ENCODE peak calls at places on chromosomes 16 and 17, in nine cellular contexts. One of them, this sample, is unnamed.

GRCh38 chr17:81000631-81001357 is 9.2 kb downstream of the CHMP6 start:
- DNase-seq in HAP-1: no peak
- DNase-seq in AG04449: no peak
- DNase-seq in esophagus squamous epithelium: no peak
- DNase-seq in GM12865: no peak
- DNase-seq in thoracic aorta: no peak
- DNase-seq in pancreas: peak; percentile 73
- DNase-seq in GM23248: no peak
- DNase-seq in tibial artery: no peak
- DNase-seq in this sample: no peak

GRCh38 chr16:30024451-30024850 is 1.5 kb downstream of the C16orf92 start:
- DNase-seq in HAP-1: no peak
- DNase-seq in AG04449: no peak
- DNase-seq in esophagus squamous epithelium: no peak
- DNase-seq in GM12865: no peak
- DNase-seq in thoracic aorta: no peak
- DNase-seq in pancreas: no peak
- DNase-seq in GM23248: no peak
- DNase-seq in tibial artery: no peak
- DNase-seq in this sample: no peak

GRCh38 chr17:44354582-44355309 is 8.9 kb downstream of the FAM171A2 start:
- DNase-seq in HAP-1: no peak
- DNase-seq in AG04449: no peak
- DNase-seq in esophagus squamous epithelium: no peak
- DNase-seq in GM12865: peak; percentile 73
- DNase-seq in thoracic aorta: no peak
- DNase-seq in pancreas: peak; percentile 65
- DNase-seq in GM23248: peak; percentile 53
- DNase-seq in tibial artery: no peak
- DNase-seq in this sample: no peak

GRCh38 chr17:76481091-76481655 is 13.8 kb downstream of the AANAT start:
- DNase-seq in HAP-1: no peak
- DNase-seq in AG04449: no peak
- DNase-seq in esophagus squamous epithelium: no peak
- DNase-seq in GM12865: peak; percentile 93
- DNase-seq in thoracic aorta: no peak
- DNase-seq in pancreas: peak; percentile 46
- DNase-seq in GM23248: no peak
- DNase-seq in tibial artery: no peak
- DNase-seq in this sample: no peak

GRCh38 chr17:77140878-77141767 is at the start of gene SEC14L1:
- DNase-seq in HAP-1: peak; percentile 32
- DNase-seq in AG04449: no peak
- DNase-seq in esophagus squamous epithelium: no peak
- DNase-seq in GM12865: peak; percentile 75
- DNase-seq in thoracic aorta: no peak
- DNase-seq in pancreas: peak; percentile 78
- DNase-seq in GM23248: peak; percentile 77
- DNase-seq in tibial artery: peak; percentile 35
- DNase-seq in this sample: no peak

GRCh38 chr17:68515238-68515637 is 3.0 kb downstream of the PRKAR1A start:
- DNase-seq in HAP-1: no peak
- DNase-seq in AG04449: no peak
- DNase-seq in esophagus squamous epithelium: no peak
- DNase-seq in GM12865: no peak
- DNase-seq in thoracic aorta: no peak
- DNase-seq in pancreas: no peak
- DNase-seq in GM23248: peak; percentile 32
- DNase-seq in tibial artery: no peak
- DNase-seq in this sample: no peak

GRCh38 chr17:59848778-59849177 is 44.0 kb downstream of the TUBD1 start:
- DNase-seq in HAP-1: no peak
- DNase-seq in AG04449: no peak
- DNase-seq in esophagus squamous epithelium: no peak
- DNase-seq in GM12865: peak; percentile 93
- DNase-seq in thoracic aorta: no peak
- DNase-seq in pancreas: no peak
- DNase-seq in GM23248: peak; percentile 60
- DNase-seq in tibial artery: peak; percentile 86
- DNase-seq in this sample: peak; percentile 80

GRCh38 chr17:4643676-4644075 is 2.2 kb upstream of the ALOX15 start:
- DNase-seq in HAP-1: no peak
- DNase-seq in AG04449: no peak
- DNase-seq in esophagus squamous epithelium: no peak
- DNase-seq in GM12865: no peak
- DNase-seq in thoracic aorta: no peak
- DNase-seq in pancreas: no peak
- DNase-seq in GM23248: no peak
- DNase-seq in tibial artery: no peak
- DNase-seq in this sample: no peak

GRCh38 chr16:68084504-68085258 is 489 bp upstream of the NFATC3 start:
- DNase-seq in HAP-1: peak; percentile 92
- DNase-seq in AG04449: no peak
- DNase-seq in esophagus squamous epithelium: peak; percentile 54
- DNase-seq in GM12865: peak; percentile 95
- DNase-seq in thoracic aorta: peak; percentile 77
- DNase-seq in pancreas: peak; percentile 91
- DNase-seq in GM23248: peak; percentile 81
- DNase-seq in tibial artery: peak; percentile 91
- DNase-seq in this sample: no peak

GRCh38 chr17:2050871-2051387 is 4.0 kb upstream of the HIC1 start:
- DNase-seq in HAP-1: no peak
- DNase-seq in AG04449: no peak
- DNase-seq in esophagus squamous epithelium: no peak
- DNase-seq in GM12865: no peak
- DNase-seq in thoracic aorta: no peak
- DNase-seq in pancreas: peak; percentile 85
- DNase-seq in GM23248: peak; percentile 84
- DNase-seq in tibial artery: no peak
- DNase-seq in this sample: no peak

GRCh38 chr17:36092228-36092627 is 2.3 kb upstream of the CCL3 start:
- DNase-seq in HAP-1: no peak
- DNase-seq in AG04449: no peak
- DNase-seq in esophagus squamous epithelium: no peak
- DNase-seq in GM12865: peak; percentile 72
- DNase-seq in thoracic aorta: no peak
- DNase-seq in pancreas: no peak
- DNase-seq in GM23248: no peak
- DNase-seq in tibial artery: no peak
- DNase-seq in this sample: no peak

GRCh38 chr16:85461814-85462404 is 151.2 kb upstream of the GSE1 start:
- DNase-seq in HAP-1: peak; percentile 12
- DNase-seq in AG04449: no peak
- DNase-seq in esophagus squamous epithelium: no peak
- DNase-seq in GM12865: no peak
- DNase-seq in thoracic aorta: no peak
- DNase-seq in pancreas: no peak
- DNase-seq in GM23248: peak; percentile 76
- DNase-seq in tibial artery: no peak
- DNase-seq in this sample: no peak

GRCh38 chr16:56354016-56354415 is 71.3 kb downstream of the AMFR start:
- DNase-seq in HAP-1: no peak
- DNase-seq in AG04449: no peak
- DNase-seq in esophagus squamous epithelium: no peak
- DNase-seq in GM12865: no peak
- DNase-seq in thoracic aorta: no peak
- DNase-seq in pancreas: no peak
- DNase-seq in GM23248: no peak
- DNase-seq in tibial artery: peak; percentile 19
- DNase-seq in this sample: no peak

GRCh38 chr16:80664798-80665197 is 124.0 kb downstream of the DYNLRB2 start:
- DNase-seq in HAP-1: no peak
- DNase-seq in AG04449: no peak
- DNase-seq in esophagus squamous epithelium: no peak
- DNase-seq in GM12865: no peak
- DNase-seq in thoracic aorta: no peak
- DNase-seq in pancreas: no peak
- DNase-seq in GM23248: no peak
- DNase-seq in tibial artery: no peak
- DNase-seq in this sample: no peak

GRCh38 chr17:4204190-4204589 is 59.6 kb downstream of the ANKFY1 start:
- DNase-seq in HAP-1: no peak
- DNase-seq in AG04449: peak; percentile 77
- DNase-seq in esophagus squamous epithelium: no peak
- DNase-seq in GM12865: no peak
- DNase-seq in thoracic aorta: no peak
- DNase-seq in pancreas: no peak
- DNase-seq in GM23248: peak; percentile 71
- DNase-seq in tibial artery: no peak
- DNase-seq in this sample: peak; percentile 20

GRCh38 chr16:2966803-2967184 is 2.4 kb upstream of the PAQR4 start:
- DNase-seq in HAP-1: no peak
- DNase-seq in AG04449: no peak
- DNase-seq in esophagus squamous epithelium: no peak
- DNase-seq in GM12865: no peak
- DNase-seq in thoracic aorta: no peak
- DNase-seq in pancreas: peak; percentile 89
- DNase-seq in GM23248: peak; percentile 55
- DNase-seq in tibial artery: no peak
- DNase-seq in this sample: no peak
- H3K4me3 ChIP-seq in HAP-1: no peak overlapping the region
- H3K4me3 ChIP-seq in AG04449: no peak overlapping the region
- H3K4me3 ChIP-seq in esophagus squamous epithelium: no peak overlapping the region
- H3K4me3 ChIP-seq in GM12865: no peak overlapping the region
- H3K4me3 ChIP-seq in thoracic aorta: peak overlapping the region; percentile 43
- H3K4me3 ChIP-seq in pancreas: peak overlapping the region; percentile 26
- H3K4me3 ChIP-seq in GM23248: no peak overlapping the region
- H3K4me3 ChIP-seq in tibial artery: peak overlapping the region; percentile 31
- H3K4me3 ChIP-seq in this sample: no peak overlapping the region

DNA sequence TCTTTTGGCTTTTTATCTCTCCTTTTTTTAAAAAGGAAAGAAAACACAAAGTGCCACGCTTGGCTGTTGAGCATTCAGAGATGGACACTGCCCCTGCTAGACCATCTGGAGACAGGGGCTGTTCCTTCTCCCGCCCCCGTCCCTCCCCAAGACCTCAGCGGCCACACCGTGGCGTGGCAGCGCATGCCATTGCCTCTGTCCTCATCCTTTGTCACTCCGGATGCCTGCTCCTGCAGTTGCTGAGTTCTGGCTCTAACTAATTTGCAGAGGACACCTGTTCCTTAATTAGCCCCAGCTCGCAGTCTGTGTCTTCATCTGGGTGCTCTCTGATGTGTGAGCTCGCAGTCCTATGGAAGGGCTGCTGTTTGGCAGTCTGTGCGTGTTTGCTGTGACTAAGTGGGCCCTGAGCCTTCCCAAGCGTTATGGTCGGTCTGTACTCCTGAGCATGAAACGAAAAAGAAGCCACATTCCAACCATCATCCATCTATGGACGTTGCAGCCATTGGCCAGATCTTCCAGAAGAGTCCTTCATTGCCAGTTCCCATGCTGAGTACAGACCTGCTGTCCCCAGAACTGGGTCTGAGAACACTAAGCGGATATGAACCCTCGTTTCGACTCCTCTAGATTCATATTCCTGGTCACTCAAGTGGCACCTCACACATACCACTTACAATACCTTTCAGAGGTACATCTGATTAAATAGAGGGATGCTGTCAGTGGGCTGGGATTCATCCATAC is 40.9 kb upstream of the NAT9 start:
- DNase-seq in HAP-1: no peak
- DNase-seq in AG04449: no peak
- DNase-seq in esophagus squamous epithelium: no peak
- DNase-seq in GM12865: no peak
- DNase-seq in thoracic aorta: no peak
- DNase-seq in pancreas: no peak
- DNase-seq in GM23248: no peak
- DNase-seq in tibial artery: no peak
- DNase-seq in this sample: no peak
- H3K4me3 ChIP-seq in HAP-1: no peak overlapping the region
- H3K4me3 ChIP-seq in AG04449: no peak overlapping the region
- H3K4me3 ChIP-seq in esophagus squamous epithelium: no peak overlapping the region
- H3K4me3 ChIP-seq in GM12865: no peak overlapping the region
- H3K4me3 ChIP-seq in thoracic aorta: no peak overlapping the region
- H3K4me3 ChIP-seq in pancreas: no peak overlapping the region
- H3K4me3 ChIP-seq in GM23248: no peak overlapping the region
- H3K4me3 ChIP-seq in tibial artery: no peak overlapping the region
- H3K4me3 ChIP-seq in this sample: no peak overlapping the region

GRCh38 chr17:78211032-78211431 is 3.0 kb upstream of the BIRC5 start:
- DNase-seq in HAP-1: no peak
- DNase-seq in AG04449: no peak
- DNase-seq in esophagus squamous epithelium: no peak
- DNase-seq in GM12865: no peak
- DNase-seq in thoracic aorta: no peak
- DNase-seq in pancreas: no peak
- DNase-seq in GM23248: no peak
- DNase-seq in tibial artery: no peak
- DNase-seq in this sample: no peak

GRCh38 chr17:78210111-78210510 is 3.9 kb upstream of the BIRC5 start:
- DNase-seq in HAP-1: no peak
- DNase-seq in AG04449: no peak
- DNase-seq in esophagus squamous epithelium: no peak
- DNase-seq in GM12865: no peak
- DNase-seq in thoracic aorta: no peak
- DNase-seq in pancreas: no peak
- DNase-seq in GM23248: no peak
- DNase-seq in tibial artery: no peak
- DNase-seq in this sample: no peak

GRCh38 chr17:78219396-78220150 is 5.5 kb downstream of the BIRC5 start:
- DNase-seq in HAP-1: no peak
- DNase-seq in AG04449: no peak
- DNase-seq in esophagus squamous epithelium: no peak
- DNase-seq in GM12865: no peak
- DNase-seq in thoracic aorta: no peak
- DNase-seq in pancreas: no peak
- DNase-seq in GM23248: no peak
- DNase-seq in tibial artery: no peak
- DNase-seq in this sample: no peak

GRCh38 chr17:78214016-78214705 is at the start of gene BIRC5:
- DNase-seq in HAP-1: peak; percentile 87
- DNase-seq in AG04449: peak; percentile 5
- DNase-seq in esophagus squamous epithelium: peak; percentile 60
- DNase-seq in GM12865: peak; percentile 93
- DNase-seq in thoracic aorta: peak; percentile 66
- DNase-seq in pancreas: peak; percentile 93
- DNase-seq in GM23248: peak; percentile 98
- DNase-seq in tibial artery: peak; percentile 88
- DNase-seq in this sample: peak; percentile 36

DNA sequence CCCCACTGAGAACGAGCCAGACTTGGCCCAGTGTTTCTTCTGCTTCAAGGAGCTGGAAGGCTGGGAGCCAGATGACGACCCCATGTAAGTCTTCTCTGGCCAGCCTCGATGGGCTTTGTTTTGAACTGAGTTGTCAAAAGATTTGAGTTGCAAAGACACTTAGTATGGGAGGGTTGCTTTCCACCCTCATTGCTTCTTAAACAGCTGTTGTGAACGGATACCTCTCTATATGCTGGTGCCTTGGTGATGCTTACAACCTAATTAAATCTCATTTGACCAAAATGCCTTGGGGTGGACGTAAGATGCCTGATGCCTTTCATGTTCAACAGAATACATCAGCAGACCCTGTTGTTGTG is 631 bp downstream of the BIRC5 start:
- DNase-seq in HAP-1: no peak
- DNase-seq in AG04449: no peak
- DNase-seq in esophagus squamous epithelium: no peak
- DNase-seq in GM12865: no peak
- DNase-seq in thoracic aorta: no peak
- DNase-seq in pancreas: no peak
- DNase-seq in GM23248: no peak
- DNase-seq in tibial artery: no peak
- DNase-seq in this sample: no peak
- H3K4me3 ChIP-seq in HAP-1: peak overlapping the region; percentile 96
- H3K4me3 ChIP-seq in AG04449: peak overlapping the region; percentile 79
- H3K4me3 ChIP-seq in esophagus squamous epithelium: peak overlapping the region; percentile 63
- H3K4me3 ChIP-seq in GM12865: peak overlapping the region; percentile 64
- H3K4me3 ChIP-seq in thoracic aorta: no peak overlapping the region
- H3K4me3 ChIP-seq in pancreas: no peak overlapping the region
- H3K4me3 ChIP-seq in GM23248: peak overlapping the region; percentile 83
- H3K4me3 ChIP-seq in tibial artery: peak overlapping the region; percentile 46
- H3K4me3 ChIP-seq in this sample: peak overlapping the region; percentile 70

GRCh38 chr16:9139965-9140364 is 48.5 kb downstream of the HAPSTR1 start:
- DNase-seq in HAP-1: no peak
- DNase-seq in AG04449: no peak
- DNase-seq in esophagus squamous epithelium: no peak
- DNase-seq in GM12865: peak; percentile 79
- DNase-seq in thoracic aorta: no peak
- DNase-seq in pancreas: no peak
- DNase-seq in GM23248: peak; percentile 56
- DNase-seq in tibial artery: no peak
- DNase-seq in this sample: no peak
- H3K4me3 ChIP-seq in HAP-1: no peak overlapping the region
- H3K4me3 ChIP-seq in AG04449: no peak overlapping the region
- H3K4me3 ChIP-seq in esophagus squamous epithelium: no peak overlapping the region
- H3K4me3 ChIP-seq in GM12865: no peak overlapping the region
- H3K4me3 ChIP-seq in thoracic aorta: no peak overlapping the region
- H3K4me3 ChIP-seq in pancreas: no peak overlapping the region
- H3K4me3 ChIP-seq in GM23248: no peak overlapping the region
- H3K4me3 ChIP-seq in tibial artery: no peak overlapping the region
- H3K4me3 ChIP-seq in this sample: no peak overlapping the region